ENCODE peak calls at places on chromosome 21, in six cellular contexts. X, G, M, S, H and J are unnamed samples.

GRCh38 chr21:37365657-37366487 is 701 bp upstream of the DYRK1A start:
- DNase-seq in X (no peak), G (peak; percentile 97), M (peak; percentile 76), S (peak; percentile 64), H (peak; percentile 31), J (peak; percentile 54)

GRCh38 chr21:40905251-40905650 is 58.3 kb upstream of the DSCAM start:
- DNase-seq in X (no peak), G (no peak), M (no peak), S (no peak), H (no peak), J (no peak)

GRCh38 chr21:33373451-33373850 is 29.8 kb upstream of the IFNGR2 start:
- DNase-seq in X (no peak), G (no peak), M (peak; percentile 2), S (no peak), H (no peak), J (no peak)

GRCh38 chr21:29436143-29436542 is 137.4 kb downstream of the BACH1 start:
- DNase-seq in X (no peak), G (no peak), M (no peak), S (no peak), H (no peak), J (peak; percentile 9)

GRCh38 chr21:30615199-30615598 is 1.0 kb upstream of the KRTAP20-1 start:
- DNase-seq in X (no peak), G (no peak), M (no peak), S (no peak), H (no peak), J (no peak)

GRCh38 chr21:26800001-26800400 is 45.2 kb downstream of the ADAMTS1 start:
- DNase-seq in X (no peak), G (no peak), M (no peak), S (no peak), H (no peak), J (no peak)

GRCh38 chr21:20875741-20876140 is 122.5 kb upstream of the NCAM2 start:
- DNase-seq in X (no peak), G (no peak), M (no peak), S (no peak), H (no peak), J (no peak)

GRCh38 chr21:15255359-15256157 is 190.8 kb upstream of the NRIP1 start:
- DNase-seq in X (no peak), G (no peak), M (no peak), S (no peak), H (no peak), J (no peak)

GRCh38 chr21:36589352-36589971 is 109.5 kb upstream of the SIM2 start:
- DNase-seq in X (no peak), G (peak; percentile 80), M (peak; percentile 32), S (peak; percentile 53), H (no peak), J (no peak)

GRCh38 chr21:29697555-29698193 is 242.1 kb downstream of the GRIK1 start:
- DNase-seq in X (no peak), G (no peak), M (no peak), S (peak; percentile 8), H (no peak), J (no peak)

GRCh38 chr21:33948096-33948950 is 32.7 kb upstream of the ATP5PO start:
- DNase-seq in X (peak; percentile 76), G (peak; percentile 62), M (peak; percentile 77), S (no peak), H (no peak), J (peak; percentile 71)